ENCODE peak calls at places on chromosomes 12 and 14, in ten cellular contexts. U, P, J, N, S, Q, D, X, H and A are unnamed samples.

GRCh38 chr12:83102499-83102898 is 415.8 kb downstream of the TMTC2 start:
- DNase-seq in H (no peak), P (no peak), D (no peak), U (no peak), S (no peak), Q (no peak), J (no peak), N (no peak), X (no peak), A (no peak)

GRCh38 chr12:130018614-130019013 is 114.8 kb upstream of the TMEM132D start:
- DNase-seq in X (no peak), N (no peak), U (no peak), J (no peak), P (no peak), S (no peak), H (no peak), D (no peak), Q (no peak), A (no peak)

GRCh38 chr14:100696017-100696416 is 30.7 kb upstream of the DLK1 start:
- DNase-seq in U (no peak), H (no peak), N (no peak), S (no peak), X (no peak), P (no peak), J (no peak), Q (no peak), D (no peak), A (no peak)

GRCh38 chr14:21104448-21105060 is 3.7 kb downstream of the TMEM253 start:
- DNase-seq in H (peak; percentile 73), Q (no peak), P (peak; percentile 70), S (peak; percentile 74), X (peak; percentile 44), U (no peak), N (peak; percentile 77), J (peak; percentile 84), D (peak; percentile 77), A (peak; percentile 76)

GRCh38 chr12:130710001-130710732 is 5.9 kb downstream of the RIMBP2 start:
- DNase-seq in P (no peak), D (no peak), S (no peak), U (no peak), Q (no peak), X (no peak), J (no peak), H (no peak), N (no peak), A (no peak)

GRCh38 chr12:12585115-12585862 is 22.6 kb upstream of the DUSP16 start:
- DNase-seq in U (no peak), X (no peak), N (no peak), Q (no peak), D (no peak), J (no peak), S (peak; percentile 27), H (no peak), P (no peak), A (no peak)

GRCh38 chr12:59650594-59651229 is 54.9 kb downstream of the SLC16A7 start:
- DNase-seq in Q (no peak), N (peak; percentile 35), D (no peak), S (no peak), U (no peak), J (no peak), H (no peak), P (no peak), X (no peak), A (no peak)

GRCh38 chr12:123096159-123096558 is 54.7 kb downstream of the PITPNM2 start:
- DNase-seq in P (no peak), Q (no peak), X (no peak), H (no peak), S (no peak), J (peak; percentile 5), U (no peak), N (no peak), D (no peak), A (no peak)

GRCh38 chr12:95532851-95533250 is 18.4 kb downstream of the USP44 start:
- DNase-seq in N (no peak), U (no peak), S (peak; percentile 62), J (no peak), P (no peak), X (no peak), Q (no peak), D (no peak), H (no peak), A (no peak)

GRCh38 chr12:57063991-57064725 is 14.2 kb upstream of the MYO1A start:
- DNase-seq in X (no peak), Q (no peak), P (peak; percentile 71), H (no peak), J (no peak), N (no peak), D (no peak), U (no peak), S (peak; percentile 21), A (no peak)

GRCh38 chr12:50842637-50843493 is at the start of gene TMPRSS12:
- DNase-seq in H (no peak), N (peak; percentile 40), S (no peak), X (no peak), D (peak; percentile 36), J (no peak), Q (no peak), U (no peak), P (no peak), A (no peak)

DNA sequence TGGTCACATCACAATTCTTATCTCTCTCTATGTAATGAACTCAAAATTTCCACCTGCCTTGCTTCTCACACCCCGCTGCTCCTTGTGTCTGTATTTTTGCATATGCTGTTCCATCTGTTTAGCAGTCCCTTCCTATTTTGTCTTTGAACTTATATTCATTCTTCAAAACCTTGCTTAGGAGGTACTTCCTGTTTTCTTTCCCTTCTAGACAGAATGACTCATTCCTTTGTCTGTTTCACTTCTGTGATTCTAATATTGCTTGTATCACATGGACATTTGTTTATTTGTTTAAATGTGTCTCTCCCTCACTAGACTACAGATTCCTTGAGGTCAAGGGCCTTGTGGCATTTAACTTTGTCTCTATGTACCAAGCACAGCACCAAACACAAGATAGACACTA is 424.2 kb downstream of the ETNK1 start:
- DNase-seq in J (no peak), Q (no peak), S (peak; percentile 21), H (no peak), X (no peak), P (no peak), N (no peak), U (no peak), D (no peak), A (no peak)
- H3K27ac ChIP-seq in J (no peak overlapping the region), Q (no peak overlapping the region), S (no peak overlapping the region), H (no peak overlapping the region), X (no peak overlapping the region), P (no peak overlapping the region), N (no peak overlapping the region), U (no peak overlapping the region), D (no peak overlapping the region), A (no peak overlapping the region)

GRCh38 chr14:94885481-94886155 is 115.7 kb upstream of the GSC start:
- DNase-seq in N (no peak), J (no peak), S (no peak), Q (no peak), U (no peak), X (no peak), H (no peak), P (no peak), D (no peak), A (no peak)

GRCh38 chr14:94888108-94888507 is 118.2 kb upstream of the GSC start:
- DNase-seq in Q (no peak), H (no peak), S (no peak), P (no peak), N (peak; percentile 55), X (no peak), J (no peak), D (no peak), U (no peak), A (peak; percentile 45)

GRCh38 chr14:94887591-94887990 is 117.7 kb upstream of the GSC start:
- DNase-seq in P (no peak), J (no peak), Q (no peak), D (no peak), X (no peak), U (no peak), S (no peak), N (no peak), H (no peak), A (no peak)

GRCh38 chr14:94884616-94885230 is 114.8 kb upstream of the GSC start:
- DNase-seq in D (no peak), J (no peak), N (no peak), Q (no peak), U (no peak), X (no peak), P (no peak), S (no peak), H (no peak), A (no peak)

DNA sequence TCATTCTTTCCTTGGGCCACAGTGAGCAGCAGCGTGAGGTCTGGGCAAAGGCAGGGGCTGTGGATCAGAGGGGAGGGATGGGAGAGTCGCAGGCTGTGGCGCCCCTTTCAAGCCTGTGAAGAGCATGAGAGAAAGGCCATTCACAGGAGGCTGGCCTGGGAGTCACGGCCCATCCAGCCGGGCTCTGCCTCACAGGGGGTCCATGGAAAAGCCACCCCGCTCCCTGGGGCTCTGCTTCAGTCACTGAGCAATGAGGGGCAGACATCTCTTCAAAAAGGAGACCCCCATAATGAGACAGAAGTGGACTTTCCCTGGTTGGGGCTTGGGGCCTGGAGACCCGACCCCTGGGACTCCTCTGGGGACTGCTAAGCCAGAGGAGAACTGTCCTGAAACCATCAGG is 117.0 kb upstream of the GSC start:
- DNase-seq in Q (no peak), H (no peak), S (no peak), D (no peak), J (no peak), P (no peak), N (no peak), U (no peak), X (no peak), A (no peak)
- H3K27ac ChIP-seq in Q (no peak overlapping the region), H (no peak overlapping the region), S (no peak overlapping the region), D (no peak overlapping the region), J (no peak overlapping the region), P (no peak overlapping the region), N (no peak overlapping the region), U (no peak overlapping the region), X (no peak overlapping the region), A (no peak overlapping the region)

DNA sequence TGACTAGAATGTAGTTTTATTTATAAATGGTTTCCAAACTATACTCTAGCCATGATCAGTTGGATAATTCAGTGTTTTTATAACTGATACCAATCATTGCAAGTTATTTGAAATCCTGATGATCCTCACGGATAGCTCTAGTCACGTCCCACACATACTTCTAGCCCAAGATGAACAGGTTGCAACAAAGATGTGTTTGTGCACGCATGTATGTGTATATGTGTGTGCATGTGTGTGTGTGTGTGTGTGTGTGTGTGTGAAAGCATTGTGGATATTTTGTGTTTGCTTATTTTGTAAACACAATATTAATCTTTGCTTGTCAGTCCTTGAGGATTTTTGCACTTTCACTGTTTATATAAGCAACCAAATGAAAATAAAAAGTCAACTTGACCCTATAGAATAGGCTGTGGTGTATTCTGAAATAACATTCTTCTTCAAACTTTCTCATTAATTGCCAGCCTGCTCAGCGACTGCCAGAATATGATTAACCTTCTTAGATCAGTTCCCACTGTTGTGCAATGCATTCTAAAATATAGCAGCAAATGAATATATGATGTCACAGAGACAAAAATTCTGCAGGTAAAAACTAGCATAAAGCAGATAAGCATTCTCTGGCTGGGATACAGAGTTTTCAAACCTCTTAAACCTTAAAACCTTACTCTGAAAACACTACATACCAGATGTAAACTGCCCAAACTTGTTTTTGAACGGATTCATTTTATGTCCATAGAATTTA is 48.8 kb upstream of the HIF1A start:
- DNase-seq in J (no peak), Q (no peak), X (no peak), D (no peak), H (peak; percentile 60), P (no peak), S (peak; percentile 76), N (no peak), U (no peak), A (no peak)
- H3K27ac ChIP-seq in J (no peak overlapping the region), Q (peak overlapping the region; percentile 65), X (no peak overlapping the region), D (no peak overlapping the region), H (no peak overlapping the region), P (no peak overlapping the region), S (no peak overlapping the region), N (no peak overlapping the region), U (no peak overlapping the region), A (no peak overlapping the region)

GRCh38 chr12:109607618-109608017 is 34.0 kb downstream of the MVK start:
- DNase-seq in P (no peak), D (no peak), J (no peak), S (no peak), X (no peak), Q (no peak), H (no peak), U (no peak), N (no peak), A (no peak)
- H3K27ac ChIP-seq in P (no peak overlapping the region), D (no peak overlapping the region), J (no peak overlapping the region), S (no peak overlapping the region), X (no peak overlapping the region), Q (no peak overlapping the region), H (no peak overlapping the region), U (no peak overlapping the region), N (no peak overlapping the region), A (peak overlapping the region; percentile 70)